ENCODE peak calls at places on chromosomes 3 and 15, in five cellular contexts. B is GM12878, W is A549, I is K562, N is HepG2. M is an unnamed sample.

GRCh38 chr15:34837246-34838016 is 42.1 kb upstream of the ACTC1 start:
- DNase-seq in B (no peak), W (peak), I (no peak), N (no peak), M (no peak)

GRCh38 chr3:142363936-142364467 is 83.8 kb downstream of the XRN1 start:
- DNase-seq in B (no peak), W (no peak), I (no peak), N (no peak), M (no peak)

GRCh38 chr3:54780336-54780735 is 147.5 kb downstream of the LRTM1 start:
- DNase-seq in B (no peak), W (no peak), I (no peak), N (no peak), M (no peak)

GRCh38 chr3:71684752-71685151 is 40.5 kb downstream of the EIF4E3 start:
- DNase-seq in B (no peak), W (no peak), I (no peak), N (no peak), M (no peak)

GRCh38 chr3:138417559-138417982 is 16.8 kb upstream of the ESYT3 start:
- DNase-seq in B (no peak), W (peak), I (peak), N (peak), M (peak)

GRCh38 chr3:177724020-177724638 is 526.8 kb upstream of the TBL1XR1 start:
- DNase-seq in B (no peak), W (no peak), I (no peak), N (no peak), M (no peak)

GRCh38 chr3:189664311-189664710 is 33.1 kb downstream of the TP63 start:
- DNase-seq in B (no peak), W (peak), I (no peak), N (no peak), M (no peak)

GRCh38 chr3:99246010-99246654 is 344.6 kb upstream of the DCBLD2 start:
- DNase-seq in B (no peak), W (no peak), I (no peak), N (no peak), M (no peak)

GRCh38 chr15:94026458-94026967 is 204.8 kb upstream of the MCTP2 start:
- DNase-seq in B (no peak), W (no peak), I (no peak), N (no peak), M (no peak)

GRCh38 chr3:54538346-54538745 is 389.5 kb downstream of the LRTM1 start:
- DNase-seq in B (no peak), W (no peak), I (no peak), N (no peak), M (peak)

GRCh38 chr3:20696393-20697045 is 510.5 kb upstream of the SGO1 start:
- DNase-seq in B (no peak), W (no peak), I (no peak), N (no peak), M (no peak)

GRCh38 chr3:35643391-35643790 is 4.1 kb downstream of the ARPP21 start:
- DNase-seq in B (no peak), W (no peak), I (no peak), N (no peak), M (no peak)

GRCh38 chr15:65092046-65092770 is 15.7 kb downstream of the KBTBD13 start:
- DNase-seq in B (no peak), W (no peak), I (no peak), N (no peak), M (no peak)

GRCh38 chr3:127484601-127485388 is 105.7 kb downstream of the TPRA1 start:
- DNase-seq in B (no peak), W (no peak), I (no peak), N (no peak), M (no peak)

GRCh38 chr3:126352476-126353454 is 4.4 kb downstream of the KLF15 start:
- DNase-seq in B (no peak), W (no peak), I (no peak), N (peak), M (no peak)

GRCh38 chr3:98573231-98573728 is 20.1 kb downstream of the CPOX start:
- DNase-seq in B (no peak), W (peak), I (no peak), N (no peak), M (peak)

GRCh38 chr3:48268381-48268935 is 27.6 kb downstream of the ZNF589 start:
- DNase-seq in B (peak), W (no peak), I (no peak), N (no peak), M (no peak)

GRCh38 chr15:55588070-55588817 is at the start of gene PYGO1:
- DNase-seq in B (no peak), W (peak), I (peak), N (peak), M (peak)

GRCh38 chr3:78260388-78260787 is 1220.5 kb downstream of the ROBO2 start:
- DNase-seq in B (no peak), W (no peak), I (no peak), N (no peak), M (no peak)

GRCh38 chr3:36305929-36306520 is 74.3 kb upstream of the STAC start:
- DNase-seq in B (no peak), W (no peak), I (no peak), N (no peak), M (no peak)

GRCh38 chr15:29090617-29091466 is 178.8 kb downstream of the NSMCE3 start:
- DNase-seq in B (no peak), W (peak), I (peak), N (peak), M (peak)

GRCh38 chr3:53234130-53234840 is 21.5 kb downstream of the TKT start:
- DNase-seq in B (no peak), W (no peak), I (no peak), N (no peak), M (no peak)

GRCh38 chr3:47367631-47368030 is 13.2 kb upstream of the PTPN23 start:
- DNase-seq in B (no peak), W (no peak), I (no peak), N (no peak), M (no peak)

GRCh38 chr3:115766587-115767492 is 143.5 kb downstream of the GAP43 start:
- DNase-seq in B (no peak), W (no peak), I (no peak), N (no peak), M (no peak)

GRCh38 chr3:124467980-124468902 is 262.0 kb upstream of the UMPS start:
- DNase-seq in B (no peak), W (peak), I (peak), N (peak), M (peak)

GRCh38 chr3:70754314-70754713 is 441.9 kb upstream of the MDFIC2 start:
- DNase-seq in B (no peak), W (no peak), I (no peak), N (no peak), M (no peak)

GRCh38 chr3:186625600-186626042 is 12.8 kb downstream of the AHSG start:
- DNase-seq in B (no peak), W (no peak), I (no peak), N (no peak), M (no peak)
- TF ChIP-seq JUNB in B (no peak), W (no peak), I (no peak), N (no peak), M (no peak)

GRCh38 chr3:42078686-42079085 is 12.5 kb upstream of the TRAK1 start:
- DNase-seq in B (no peak), W (no peak), I (no peak), N (no peak), M (peak)
- TF ChIP-seq JUNB in B (no peak), W (no peak), I (no peak), N (no peak), M (no peak)

DNA sequence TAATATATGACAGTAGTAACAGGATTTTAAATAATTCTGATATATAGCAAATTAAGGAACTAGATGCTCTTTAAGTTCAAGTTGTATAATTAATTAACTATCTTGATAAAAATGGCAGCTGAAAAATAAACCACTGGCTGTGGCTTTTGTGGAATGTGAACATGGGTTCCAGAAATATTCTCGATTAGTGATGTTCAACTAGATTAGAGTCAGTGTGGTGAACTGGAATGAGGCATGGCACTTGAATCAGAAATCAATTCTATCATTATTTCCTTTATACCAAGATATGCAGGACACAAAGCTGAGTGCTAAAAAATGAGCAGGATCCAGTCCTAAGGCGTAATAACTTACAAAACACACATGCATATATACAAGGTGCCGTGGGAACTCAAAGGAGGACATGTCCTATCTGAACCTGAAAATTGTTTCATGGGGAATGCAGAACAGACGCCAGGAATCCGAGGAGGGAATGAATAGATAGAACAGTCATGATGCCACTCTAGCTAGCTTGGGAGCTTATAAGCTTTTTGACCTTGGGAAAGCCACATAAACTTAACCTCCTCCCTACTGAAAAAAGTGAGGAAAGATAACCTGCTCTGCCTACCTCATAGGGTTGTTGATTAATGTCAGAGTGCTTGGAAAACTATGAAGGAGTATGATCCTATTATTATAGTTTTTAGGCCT is 402.4 kb downstream of the PLCL2 start:
- DNase-seq in B (no peak), W (no peak), I (no peak), N (no peak), M (no peak)
- TF ChIP-seq JUNB in B (no peak), W (no peak), I (no peak), N (no peak), M (no peak)

DNA sequence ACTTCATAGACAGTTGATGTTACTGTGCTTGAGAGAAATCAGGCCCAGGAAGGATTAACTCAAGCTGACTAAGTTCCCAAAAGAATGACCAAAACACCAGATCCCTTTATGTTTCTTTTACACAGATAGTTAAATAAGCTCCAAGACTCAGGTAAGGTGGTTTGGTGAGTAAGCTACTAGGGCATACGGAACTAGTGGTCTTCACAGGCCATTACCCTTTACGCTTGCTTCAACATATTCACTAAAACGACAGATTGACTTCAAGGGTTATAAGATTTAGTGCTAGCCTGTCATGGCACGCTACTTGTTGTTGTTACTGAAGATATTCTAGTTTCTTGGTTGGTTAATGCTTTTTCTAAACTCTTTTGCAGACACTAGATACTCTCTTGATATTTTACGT is 369.3 kb downstream of the LPP start:
- DNase-seq in B (no peak), W (no peak), I (no peak), N (no peak), M (no peak)
- TF ChIP-seq JUNB in B (no peak), W (no peak), I (no peak), N (no peak), M (no peak)

DNA sequence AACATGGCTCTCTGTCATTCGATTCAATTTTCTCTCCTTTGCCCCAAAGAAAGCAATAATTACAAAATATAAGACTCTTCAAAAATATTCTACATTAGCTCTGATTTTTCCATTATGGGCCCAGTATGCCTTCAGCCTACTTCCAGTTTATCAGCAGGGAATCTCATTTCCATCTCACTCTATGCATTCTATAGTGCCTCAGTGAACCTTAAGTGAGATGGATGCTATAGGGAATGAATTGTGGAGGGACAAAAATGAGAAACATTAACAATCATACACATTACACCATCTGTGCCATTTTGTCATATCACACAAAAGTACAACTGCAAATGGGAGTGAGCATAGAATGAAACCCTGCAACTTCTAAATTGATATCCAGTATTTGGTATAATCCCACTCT is 50.7 kb upstream of the TSPAN3 start:
- DNase-seq in B (no peak), W (no peak), I (no peak), N (no peak), M (no peak)
- TF ChIP-seq JUNB in B (no peak), W (no peak), I (no peak), N (no peak), M (no peak)

GRCh38 chr15:40053234-40054055 is 14.5 kb upstream of the SRP14 start:
- DNase-seq in B (no peak), W (no peak), I (no peak), N (no peak), M (peak)

GRCh38 chr15:40051616-40052415 is 12.8 kb upstream of the SRP14 start:
- DNase-seq in B (no peak), W (no peak), I (no peak), N (no peak), M (no peak)

GRCh38 chr15:40054056-40054745 is 15.2 kb upstream of the SRP14 start:
- DNase-seq in B (no peak), W (no peak), I (no peak), N (no peak), M (no peak)

GRCh38 chr15:40050788-40051615 is 12.0 kb upstream of the SRP14 start:
- DNase-seq in B (no peak), W (no peak), I (no peak), N (no peak), M (peak)

GRCh38 chr15:40052604-40053003 is 13.6 kb upstream of the SRP14 start:
- DNase-seq in B (no peak), W (no peak), I (no peak), N (no peak), M (no peak)
- TF ChIP-seq JUNB in B (no peak), W (no peak), I (no peak), N (no peak), M (no peak)

GRCh38 chr3:43094851-43095250 is 11.0 kb downstream of the POMGNT2 start:
- DNase-seq in B (no peak), W (no peak), I (no peak), N (no peak), M (no peak)

GRCh38 chr3:43096761-43097160 is 9.1 kb downstream of the POMGNT2 start:
- DNase-seq in B (no peak), W (no peak), I (no peak), N (no peak), M (no peak)

GRCh38 chr3:43097681-43098080 is 8.2 kb downstream of the POMGNT2 start:
- DNase-seq in B (no peak), W (no peak), I (no peak), N (no peak), M (no peak)

GRCh38 chr3:43095370-43095769 is 10.5 kb downstream of the POMGNT2 start:
- DNase-seq in B (no peak), W (no peak), I (no peak), N (no peak), M (no peak)

DNA sequence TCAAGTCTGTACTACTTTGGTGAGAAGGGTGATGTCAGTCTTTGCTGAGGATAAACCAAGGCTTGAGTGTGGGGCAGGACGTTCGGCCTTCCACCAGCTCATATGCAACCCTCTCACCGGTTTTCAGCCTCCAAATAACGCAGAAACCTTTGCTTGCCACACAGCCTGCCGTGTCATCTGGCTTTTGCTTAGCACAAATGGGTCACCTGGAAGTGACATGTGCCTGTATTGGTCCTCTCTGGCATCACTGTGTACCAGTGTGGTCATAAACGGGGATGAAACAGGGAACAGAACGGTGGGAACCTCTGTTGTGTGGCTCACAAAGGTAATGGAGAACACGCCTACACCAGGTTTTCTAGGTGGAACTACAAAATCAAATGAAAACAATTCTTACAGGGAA is 7.1 kb downstream of the POMGNT2 start:
- DNase-seq in B (no peak), W (no peak), I (no peak), N (no peak), M (no peak)
- TF ChIP-seq JUNB in B (no peak), W (no peak), I (no peak), N (no peak), M (no peak)

GRCh38 chr15:48671381-48672022 is 26.0 kb upstream of the FBN1 start:
- DNase-seq in B (no peak), W (no peak), I (peak), N (no peak), M (no peak)
- TF ChIP-seq JUNB in B (no peak), W (no peak), I (no peak), N (no peak), M (no peak)

DNA sequence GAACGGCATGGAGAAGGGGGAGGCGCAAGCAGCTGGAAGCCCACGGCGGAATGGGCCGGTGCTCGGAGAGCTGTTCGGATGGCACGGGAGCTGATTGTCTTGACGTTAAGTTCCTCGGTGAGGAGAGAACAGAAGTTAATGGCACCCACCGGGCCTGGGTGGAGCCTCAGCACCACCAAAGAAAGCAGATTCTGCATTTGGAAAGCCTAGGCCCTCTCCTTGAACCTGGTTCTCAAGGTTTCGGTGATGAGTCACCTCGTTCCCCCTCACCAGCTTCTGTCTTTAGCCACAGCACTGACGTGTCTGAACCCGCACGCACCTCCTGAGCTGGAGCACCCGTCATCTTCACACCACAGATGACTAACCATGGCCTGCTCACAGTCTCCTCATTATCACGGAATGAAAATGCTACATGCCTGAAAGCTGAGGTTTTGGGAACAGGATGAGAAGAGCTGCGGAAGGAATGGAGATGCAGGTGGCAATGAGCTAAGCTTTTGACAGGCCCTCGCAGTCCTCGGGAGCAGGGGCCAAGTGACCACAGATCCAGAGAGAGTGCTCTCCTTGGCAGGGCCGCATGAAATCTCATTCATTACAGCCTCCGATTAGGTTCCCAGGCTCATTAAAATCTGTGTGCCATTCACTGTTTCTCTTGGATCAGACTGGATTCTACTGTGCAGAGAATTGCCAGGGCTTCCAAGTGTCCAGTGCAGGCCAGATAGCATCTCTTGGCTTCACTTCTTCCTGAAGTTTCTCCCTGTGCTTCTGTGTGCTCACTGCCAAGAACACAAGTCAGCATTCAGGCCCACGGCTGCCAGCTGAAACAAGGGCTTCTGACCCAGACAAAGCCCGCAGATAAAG is 96.3 kb upstream of the DLG1 start:
- DNase-seq in B (peak), W (no peak), I (peak), N (no peak), M (no peak)
- TF ChIP-seq JUNB in B (peak), W (no peak), I (no peak), N (no peak), M (no peak)

GRCh38 chr15:41936649-41937567 is 35.4 kb downstream of the EHD4 start:
- DNase-seq in B (no peak), W (no peak), I (no peak), N (no peak), M (no peak)
- TF ChIP-seq JUNB in B (no peak), W (no peak), I (no peak), N (no peak), M (no peak)